ENCODE peak calls at places on chromosomes 12 and 14, in eight cellular contexts. F, Q, X, J, B, I, N and G are unnamed samples.
A peak's percentile ranks its signal among the peaks of the same experiment; 100 is the strongest.

GRCh38 chr12:61654698-61655097 is 605.5 kb upstream of the USP15 start:
- DNase-seq in I (no peak), N (no peak), J (no peak), B (no peak), X (peak; percentile 13), Q (no peak), F (no peak), G (no peak)

GRCh38 chr14:61077946-61078738 is 97.1 kb downstream of the SLC38A6 start:
- DNase-seq in B (no peak), Q (no peak), I (no peak), N (no peak), F (no peak), J (no peak), X (no peak), G (no peak)

GRCh38 chr14:88983755-88984154 is 159.3 kb downstream of the TTC8 start:
- DNase-seq in X (no peak), F (no peak), I (no peak), Q (peak; percentile 86), B (no peak), J (peak; percentile 87), N (no peak), G (no peak)

GRCh38 chr12:80186727-80187217 is 87.4 kb downstream of the OTOGL start:
- DNase-seq in J (peak; percentile 84), B (peak; percentile 55), N (peak; percentile 6), Q (peak; percentile 97), F (peak; percentile 65), X (peak; percentile 85), I (peak; percentile 40), G (peak; percentile 45)

GRCh38 chr12:62915130-62915529 is 19.8 kb downstream of the PPM1H start:
- DNase-seq in N (peak; percentile 24), J (no peak), Q (no peak), X (no peak), F (no peak), B (no peak), I (no peak), G (no peak)

GRCh38 chr14:53509227-53509822 is 356.2 kb upstream of the DDHD1 start:
- DNase-seq in I (peak; percentile 63), Q (peak; percentile 11), F (no peak), J (peak; percentile 87), N (no peak), X (no peak), B (peak; percentile 35), G (peak; percentile 45)

GRCh38 chr12:57722716-57723629 is 15.6 kb downstream of the AGAP2 start:
- DNase-seq in F (no peak), I (no peak), J (no peak), Q (no peak), X (no peak), N (no peak), B (no peak), G (no peak)

GRCh38 chr12:116320839-116321238 is 43.3 kb upstream of the MED13L start:
- DNase-seq in I (no peak), Q (no peak), X (no peak), F (no peak), B (no peak), N (no peak), J (no peak), G (no peak)

GRCh38 chr14:58488550-58488949 is 61.0 kb downstream of the KIAA0586 start:
- DNase-seq in N (no peak), Q (peak; percentile 36), I (no peak), F (no peak), X (no peak), J (no peak), B (no peak), G (no peak)

GRCh38 chr12:81679614-81680013 is 79.5 kb downstream of the PPFIA2 start:
- DNase-seq in I (no peak), Q (no peak), N (no peak), F (no peak), B (no peak), J (no peak), X (no peak), G (no peak)

GRCh38 chr12:81683881-81684280 is 75.3 kb downstream of the PPFIA2 start:
- DNase-seq in Q (no peak), I (no peak), F (no peak), N (no peak), J (no peak), B (no peak), X (no peak), G (no peak)
- H3K27ac ChIP-seq in Q (no peak overlapping the region), I (no peak overlapping the region), F (no peak overlapping the region), N (no peak overlapping the region), J (no peak overlapping the region), B (no peak overlapping the region), X (no peak overlapping the region), G (no peak overlapping the region)

GRCh38 chr14:64540208-64541202 is at the start of gene HSPA2:
- DNase-seq in F (peak; percentile 100), X (peak; percentile 94), I (peak; percentile 100), N (peak; percentile 99), Q (peak; percentile 100), B (peak; percentile 99), J (peak; percentile 99), G (peak; percentile 99)
- H3K27ac ChIP-seq in F (peak within 1 kb of the TSS; percentile 35), X (peak within 1 kb of the TSS; percentile 36), I (peak within 1 kb of the TSS; percentile 89), N (peak within 1 kb of the TSS; percentile 78), Q (peak within 1 kb of the TSS; percentile 49), B (peak within 1 kb of the TSS; percentile 57), J (peak within 1 kb of the TSS; percentile 89), G (peak within 1 kb of the TSS; percentile 91)

GRCh38 chr12:102462386-102462785 is 18.0 kb downstream of the IGF1 start:
- DNase-seq in J (no peak), I (no peak), X (no peak), N (no peak), F (no peak), Q (no peak), B (no peak), G (no peak)

GRCh38 chr12:102463659-102464249 is 16.6 kb downstream of the IGF1 start:
- DNase-seq in J (no peak), F (no peak), B (no peak), N (no peak), X (no peak), I (no peak), Q (no peak), G (no peak)

GRCh38 chr12:102465762-102466560 is 14.4 kb downstream of the IGF1 start:
- DNase-seq in Q (no peak), F (no peak), X (no peak), N (no peak), J (no peak), I (no peak), B (no peak), G (no peak)

GRCh38 chr12:102461501-102461900 is 18.9 kb downstream of the IGF1 start:
- DNase-seq in X (no peak), Q (no peak), I (no peak), N (no peak), J (no peak), B (no peak), F (no peak), G (no peak)

GRCh38 chr12:102462803-102463499 is 17.4 kb downstream of the IGF1 start:
- DNase-seq in I (no peak), F (no peak), Q (peak; percentile 53), X (no peak), J (no peak), B (no peak), N (no peak), G (no peak)
- H3K27ac ChIP-seq in I (no peak overlapping the region), F (no peak overlapping the region), Q (no peak overlapping the region), X (no peak overlapping the region), J (no peak overlapping the region), B (no peak overlapping the region), N (no peak overlapping the region), G (no peak overlapping the region)

DNA sequence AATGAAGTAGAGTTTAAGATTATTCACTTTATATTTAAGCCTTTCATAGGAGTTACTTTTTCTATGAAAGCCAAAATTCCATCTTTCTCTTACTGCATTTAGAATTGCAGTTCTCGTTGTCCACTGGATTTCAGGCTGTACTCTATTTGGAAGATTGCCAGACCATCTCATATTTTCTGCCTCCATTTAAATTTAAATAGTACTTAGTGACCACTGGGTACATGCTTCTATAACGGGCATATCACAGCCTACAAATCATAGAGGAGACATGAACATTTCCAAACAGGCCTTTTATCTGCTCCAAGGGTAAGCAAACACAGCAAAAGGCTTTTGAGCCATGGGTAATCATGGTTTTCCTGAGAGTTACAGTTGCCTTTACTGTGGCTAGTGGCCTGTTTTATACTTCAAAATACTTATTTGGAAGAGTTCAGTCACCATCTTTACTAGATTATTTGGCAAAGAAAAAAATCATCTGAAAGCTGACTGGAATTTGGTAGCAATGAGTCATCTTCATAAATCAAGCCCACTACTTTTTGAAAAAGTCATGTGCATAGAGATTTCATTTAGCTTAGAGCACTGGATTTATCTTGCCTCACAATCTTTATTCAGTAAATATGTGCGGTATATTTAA is 15.7 kb downstream of the ANO6 start:
- DNase-seq in F (no peak), J (no peak), X (no peak), N (no peak), B (no peak), Q (peak; percentile 58), I (no peak), G (no peak)
- H3K27ac ChIP-seq in F (peak overlapping the region; percentile 66), J (no peak overlapping the region), X (peak overlapping the region; percentile 60), N (no peak overlapping the region), B (no peak overlapping the region), Q (peak overlapping the region; percentile 94), I (peak overlapping the region; percentile 91), G (peak overlapping the region; percentile 87)

DNA sequence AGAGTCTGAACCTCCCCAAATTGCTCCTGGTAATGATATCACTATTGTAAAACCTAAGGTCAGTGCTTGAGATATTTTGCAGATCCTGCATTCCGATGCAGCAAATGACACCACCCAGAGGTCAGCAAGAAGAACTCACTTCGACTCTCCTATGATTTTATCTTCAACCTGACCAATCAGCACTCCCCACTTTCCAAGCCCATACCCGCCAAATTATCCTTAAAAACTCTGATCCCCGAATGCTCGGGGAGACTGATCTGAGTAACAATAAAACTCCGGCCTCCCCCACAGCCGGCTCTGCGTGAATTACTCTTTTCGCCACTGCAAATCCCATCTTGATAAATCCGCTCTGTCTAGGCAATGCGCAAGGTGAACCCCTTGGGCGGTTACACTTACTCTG is 1.2 kb downstream of the NPC2 start:
- DNase-seq in J (no peak), B (no peak), N (no peak), Q (peak; percentile 44), F (peak; percentile 33), X (no peak), I (no peak), G (no peak)
- H3K27ac ChIP-seq in J (no peak overlapping the region), B (no peak overlapping the region), N (no peak overlapping the region), Q (peak overlapping the region; percentile 98), F (no peak overlapping the region), X (no peak overlapping the region), I (peak overlapping the region; percentile 96), G (no peak overlapping the region)

DNA sequence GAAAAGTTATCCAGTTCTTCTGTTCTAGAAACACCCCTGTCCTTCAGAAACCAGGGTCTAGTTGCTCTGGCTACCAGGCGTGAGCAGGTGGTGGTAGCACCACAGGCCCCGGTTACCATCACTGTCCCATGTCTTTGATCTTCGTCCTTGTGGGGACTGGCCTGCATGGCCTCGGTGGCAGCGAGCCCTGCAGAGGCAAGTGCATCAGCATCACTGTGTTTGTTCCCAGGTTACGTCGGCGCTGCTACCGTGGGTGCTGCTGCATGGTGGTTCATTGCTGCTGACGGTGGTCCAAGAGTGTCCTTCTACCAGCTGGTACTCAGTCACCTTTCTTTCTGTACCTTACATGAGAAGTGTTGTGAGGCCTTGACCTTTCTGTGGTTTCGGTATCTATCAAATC is 58.9 kb downstream of the ANAPC7 start:
- DNase-seq in J (no peak), Q (no peak), B (no peak), N (no peak), F (no peak), I (no peak), X (no peak), G (no peak)
- H3K27ac ChIP-seq in J (no peak overlapping the region), Q (peak overlapping the region; percentile 50), B (no peak overlapping the region), N (peak overlapping the region; percentile 43), F (no peak overlapping the region), I (peak overlapping the region; percentile 54), X (no peak overlapping the region), G (no peak overlapping the region)

GRCh38 chr12:124764870-124765570 is 98.6 kb downstream of the SCARB1 start:
- DNase-seq in N (no peak), B (no peak), F (no peak), I (peak; percentile 79), X (no peak), J (peak; percentile 80), Q (peak; percentile 98), G (peak; percentile 55)
- H3K27ac ChIP-seq in N (no peak overlapping the region), B (peak overlapping the region; percentile 58), F (no peak overlapping the region), I (peak overlapping the region; percentile 86), X (no peak overlapping the region), J (peak overlapping the region; percentile 69), Q (peak overlapping the region; percentile 35), G (no peak overlapping the region)